ENCODE peak calls at places on chromosomes 12 and 14, in eight cellular contexts. J is fibroblast of the aortic adventitia, K is adrenal gland, I is choroid plexus epithelial cell, B is tibial nerve, Y is ascending aorta, E is bronchial epithelial cell, L is left lung. F is an unnamed sample.

GRCh38 chr14:60183724-60184596 is 18.8 kb upstream of the DHRS7 start:
- DNase-seq in J (peak; percentile 89), K (no peak), I (peak; percentile 87), B (no peak), Y (no peak), E (peak; percentile 72), L (no peak), F (peak; percentile 71)

GRCh38 chr12:1103051-1103450 is 112.0 kb downstream of the ERC1 start:
- DNase-seq in J (no peak), K (no peak), I (no peak), B (no peak), Y (no peak), E (no peak), L (no peak), F (no peak)

GRCh38 chr12:124457287-124458219 is 109.9 kb downstream of the NCOR2 start:
- DNase-seq in J (peak; percentile 65), K (peak; percentile 68), I (peak; percentile 28), B (peak; percentile 82), Y (peak; percentile 94), E (no peak), L (peak; percentile 85), F (peak; percentile 80)

GRCh38 chr12:54424232-54424631 is 5.2 kb upstream of the ITGA5 start:
- DNase-seq in J (no peak), K (no peak), I (no peak), B (no peak), Y (peak; percentile 52), E (no peak), L (no peak), F (no peak)

GRCh38 chr12:119819322-119819721 is 57.8 kb downstream of the CIT start:
- DNase-seq in J (no peak), K (no peak), I (no peak), B (no peak), Y (no peak), E (no peak), L (no peak), F (no peak)

GRCh38 chr14:31229638-31230229 is 22.1 kb upstream of the HECTD1 start:
- DNase-seq in J (peak; percentile 99), K (peak; percentile 69), I (peak; percentile 98), B (peak; percentile 60), Y (peak; percentile 82), E (peak; percentile 100), L (peak; percentile 77), F (peak; percentile 98)

GRCh38 chr12:110185626-110186025 is 61.5 kb downstream of the IFT81 start:
- DNase-seq in J (no peak), K (no peak), I (no peak), B (no peak), Y (no peak), E (no peak), L (no peak), F (no peak)

GRCh38 chr14:51262868-51263267 is 22.8 kb downstream of the TMX1 start:
- DNase-seq in J (no peak), K (no peak), I (no peak), B (no peak), Y (no peak), E (no peak), L (no peak), F (no peak)

GRCh38 chr12:79233341-79233761 is 368.8 kb downstream of the SYT1 start:
- DNase-seq in J (no peak), K (no peak), I (no peak), B (no peak), Y (no peak), E (no peak), L (no peak), F (no peak)

GRCh38 chr14:44041700-44042099 is 465.4 kb downstream of the FSCB start:
- DNase-seq in J (no peak), K (no peak), I (no peak), B (no peak), Y (no peak), E (no peak), L (no peak), F (no peak)

GRCh38 chr14:73863209-73863608 is 11.6 kb downstream of the PTGR2 start:
- DNase-seq in J (no peak), K (no peak), I (no peak), B (no peak), Y (no peak), E (no peak), L (no peak), F (no peak)

GRCh38 chr12:48901278-48901677 is 24.0 kb downstream of the FKBP11 start:
- DNase-seq in J (peak; percentile 31), K (no peak), I (peak; percentile 23), B (no peak), Y (no peak), E (peak; percentile 52), L (no peak), F (no peak)

GRCh38 chr12:77237896-77238295 is 172.5 kb upstream of the E2F7 start:
- DNase-seq in J (no peak), K (no peak), I (no peak), B (no peak), Y (no peak), E (no peak), L (no peak), F (no peak)

GRCh38 chr12:107379852-107380567 is 286.7 kb upstream of the CRY1 start:
- DNase-seq in J (peak; percentile 42), K (no peak), I (peak; percentile 75), B (no peak), Y (no peak), E (peak; percentile 83), L (no peak), F (peak; percentile 68)

GRCh38 chr12:117762143-117762542 is 206.6 kb downstream of the KSR2 start:
- DNase-seq in J (no peak), K (no peak), I (no peak), B (no peak), Y (no peak), E (no peak), L (no peak), F (no peak)

GRCh38 chr14:96077983-96078686 is 39.0 kb downstream of the C14orf132 start:
- DNase-seq in J (peak; percentile 28), K (no peak), I (no peak), B (no peak), Y (no peak), E (peak; percentile 84), L (peak; percentile 22), F (no peak)

GRCh38 chr12:95417372-95417771 is 56.6 kb upstream of the METAP2 start:
- DNase-seq in J (peak; percentile 33), K (no peak), I (no peak), B (no peak), Y (no peak), E (no peak), L (no peak), F (peak; percentile 47)

GRCh38 chr14:68713782-68714181 is 79.1 kb downstream of the ZFP36L1 start:
- DNase-seq in J (no peak), K (no peak), I (no peak), B (no peak), Y (peak; percentile 46), E (no peak), L (no peak), F (no peak)

GRCh38 chr12:104521731-104522130 is 65.0 kb downstream of the CHST11 start:
- DNase-seq in J (peak; percentile 60), K (peak; percentile 38), I (no peak), B (no peak), Y (peak; percentile 71), E (peak; percentile 32), L (no peak), F (peak; percentile 56)

GRCh38 chr14:64738306-64738879 is 34.2 kb downstream of the PLEKHG3 start:
- DNase-seq in J (no peak), K (no peak), I (no peak), B (no peak), Y (no peak), E (no peak), L (no peak), F (no peak)

GRCh38 chr12:3032770-3033537 is 44.2 kb upstream of the TSPAN9 start:
- DNase-seq in J (no peak), K (peak; percentile 58), I (no peak), B (no peak), Y (no peak), E (no peak), L (no peak), F (no peak)

GRCh38 chr12:72610854-72611358 is 338.7 kb downstream of the TRHDE start:
- DNase-seq in J (no peak), K (no peak), I (no peak), B (no peak), Y (no peak), E (no peak), L (no peak), F (no peak)

GRCh38 chr14:53668861-53669260 is 287.8 kb downstream of the BMP4 start:
- DNase-seq in J (no peak), K (no peak), I (no peak), B (no peak), Y (no peak), E (no peak), L (no peak), F (peak; percentile 5)

DNA sequence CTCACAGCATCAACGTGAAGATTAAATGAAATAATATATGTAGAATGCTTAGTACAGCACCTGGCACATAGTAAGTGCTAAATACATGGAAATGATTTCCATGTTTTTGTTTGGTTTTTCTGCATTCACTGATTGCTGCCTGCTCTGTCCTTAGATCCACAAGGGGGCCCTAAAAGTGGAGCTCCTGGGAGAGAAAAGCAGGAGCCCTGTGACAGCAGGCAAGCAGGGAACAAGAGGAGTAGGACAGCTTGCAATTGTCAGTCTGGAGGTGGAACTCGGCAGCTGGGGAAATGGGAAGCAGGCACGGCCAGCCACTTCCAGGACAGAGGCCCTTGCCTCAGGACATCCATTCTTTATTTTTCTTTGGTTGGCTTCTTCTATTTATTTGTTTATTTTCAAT is 292.9 kb downstream of the BMP4 start:
- DNase-seq in J (peak; percentile 7), K (no peak), I (peak; percentile 7), B (no peak), Y (no peak), E (no peak), L (no peak), F (peak; percentile 1)
- TF ChIP-seq CTCF in J (peak; percentile 37), K (peak; percentile 14), I (peak; percentile 45), B (no peak), Y (no peak), E (peak; percentile 0), L (no peak), F (peak; percentile 42)

GRCh38 chr12:58919271-58920101 is 818 bp downstream of the LRIG3 start:
- DNase-seq in J (peak; percentile 67), K (peak; percentile 45), I (peak; percentile 71), B (peak; percentile 23), Y (peak; percentile 67), E (peak; percentile 66), L (peak; percentile 43), F (peak; percentile 50)
- H3K4me3 ChIP-seq in J (peak overlapping the region; percentile 94), K (peak overlapping the region; percentile 47), I (peak overlapping the region; percentile 89), B (peak overlapping the region; percentile 92), Y (peak overlapping the region; percentile 91), E (peak overlapping the region; percentile 87), L (peak overlapping the region; percentile 61), F (peak overlapping the region; percentile 90)

GRCh38 chr12:69007858-69008314 is 74.9 kb upstream of the CPM start:
- DNase-seq in J (no peak), K (no peak), I (no peak), B (no peak), Y (no peak), E (peak; percentile 66), L (no peak), F (no peak)
- TF ChIP-seq CTCF in J (no peak), K (no peak), I (no peak), B (no peak), Y (no peak), E (no peak), L (no peak), F (no peak)

DNA sequence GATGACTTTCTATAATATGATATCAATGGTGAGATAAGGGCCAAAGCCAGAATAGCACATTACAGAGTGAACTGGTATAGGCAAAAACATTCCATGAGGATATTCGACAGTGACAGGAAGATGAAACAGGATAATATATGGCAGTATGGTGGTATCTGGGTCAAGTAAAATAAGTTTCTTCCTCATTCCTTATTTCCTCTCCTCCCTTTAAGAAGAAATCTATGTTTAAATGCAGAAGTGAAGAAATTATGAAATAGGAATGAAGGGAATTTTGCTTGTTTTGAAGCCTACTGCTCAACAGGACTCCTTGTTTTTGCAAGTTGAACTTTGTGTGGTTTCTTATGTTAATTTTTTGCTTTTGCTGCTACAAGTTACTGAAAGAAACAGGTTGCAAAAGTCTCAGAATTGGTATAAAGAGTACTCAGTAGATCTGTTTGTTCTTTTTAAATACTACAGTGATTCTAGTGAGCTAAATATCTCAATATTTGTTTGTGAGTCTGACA is 7.0 kb downstream of the ACSS3 start:
- DNase-seq in J (peak; percentile 4), K (no peak), I (peak; percentile 71), B (no peak), Y (no peak), E (no peak), L (no peak), F (peak; percentile 24)
- H3K4me3 ChIP-seq in J (no peak overlapping the region), K (no peak overlapping the region), I (no peak overlapping the region), B (no peak overlapping the region), Y (no peak overlapping the region), E (no peak overlapping the region), L (no peak overlapping the region), F (no peak overlapping the region)

F was measured in AG10803.